ENCODE peak calls at places on chromosomes 2 and 18, in four cellular contexts. S is GM13977, G is GM12865, F is NCI-H345. Y is an unnamed sample.

GRCh38 chr2:134763164-134763710 is 44.4 kb upstream of the TMEM163 start:
- DNase-seq in S (no peak), G (no peak), F (no peak), Y (no peak)

GRCh38 chr2:46481541-46482193 is 2.3 kb downstream of the TMEM247 start:
- DNase-seq in S (no peak), G (no peak), F (peak), Y (no peak)

GRCh38 chr2:208915401-208915800 is 508.4 kb upstream of the MAP2 start:
- DNase-seq in S (no peak), G (no peak), F (no peak), Y (no peak)

GRCh38 chr2:164824865-164825264 is 16.8 kb downstream of the COBLL1 start:
- DNase-seq in S (no peak), G (no peak), F (no peak), Y (no peak)

GRCh38 chr18:11114653-11115052 is 34.7 kb downstream of the PIEZO2 start:
- DNase-seq in S (no peak), G (no peak), F (no peak), Y (no peak)

GRCh38 chr2:199495147-199495546 is 37.4 kb upstream of the SATB2 start:
- DNase-seq in S (no peak), G (no peak), F (no peak), Y (no peak)

GRCh38 chr2:100359576-100359975 is 37.3 kb upstream of the LONRF2 start:
- DNase-seq in S (no peak), G (no peak), F (no peak), Y (no peak)

GRCh38 chr2:17709897-17710296 is 43.7 kb downstream of the SMC6 start:
- DNase-seq in S (no peak), G (no peak), F (no peak), Y (no peak)

GRCh38 chr2:237742191-237742590 is 56.4 kb upstream of the RBM44 start:
- DNase-seq in S (no peak), G (no peak), F (no peak), Y (no peak)

GRCh38 chr2:215764441-215765048 is 248.8 kb downstream of the MREG start:
- DNase-seq in S (no peak), G (no peak), F (no peak), Y (no peak)

GRCh38 chr2:240195316-240195861 is 54.9 kb upstream of the OTOS start:
- DNase-seq in S (no peak), G (no peak), F (no peak), Y (no peak)